ENCODE peak calls at places on chromosomes 2 and 18, in five cellular contexts. Y, D, Q, G and R are unnamed samples.

GRCh38 chr2:152063325-152063924 is 35.4 kb downstream of the CACNB4 start:
- DNase-seq in Y (no peak), D (no peak), Q (no peak), G (no peak), R (no peak)

GRCh38 chr2:215425021-215425782 is 10.7 kb downstream of the FN1 start:
- DNase-seq in Y (no peak), D (no peak), Q (no peak), G (no peak), R (no peak)

GRCh38 chr2:189142893-189143759 is 36.4 kb downstream of the COL5A2 start:
- DNase-seq in Y (no peak), D (no peak), Q (peak), G (peak), R (peak)

GRCh38 chr2:109375131-109375561 is 238.6 kb downstream of the SEPTIN10 start:
- DNase-seq in Y (no peak), D (no peak), Q (no peak), G (no peak), R (no peak)

GRCh38 chr18:79402209-79402576 is 6.5 kb downstream of the NFATC1 start:
- DNase-seq in Y (no peak), D (no peak), Q (no peak), G (no peak), R (no peak)

GRCh38 chr2:70514612-70515055 is 39.0 kb downstream of the TGFA start:
- DNase-seq in Y (no peak), D (no peak), Q (no peak), G (no peak), R (no peak)

GRCh38 chr2:190859347-190860297 is 21.0 kb upstream of the GLS start:
- DNase-seq in Y (no peak), D (no peak), Q (peak), G (no peak), R (no peak)

GRCh38 chr2:48248251-48248933 is 281.6 kb upstream of the STON1 start:
- DNase-seq in Y (peak), D (no peak), Q (peak), G (no peak), R (peak)

GRCh38 chr2:121877366-121877765 is 121.9 kb downstream of the TSN start:
- DNase-seq in Y (no peak), D (no peak), Q (no peak), G (no peak), R (no peak)

GRCh38 chr2:216465580-216466197 is 33.0 kb upstream of the RPL37A start:
- DNase-seq in Y (no peak), D (no peak), Q (no peak), G (no peak), R (no peak)